ENCODE peak calls at places on chromosomes 13 and 19, in four cellular contexts. G is thyroid gland, N is stomach, S is PC-9. O is an unnamed sample.

GRCh38 chr19:30528919-30529318 is 156.7 kb downstream of the ZNF536 start:
- DNase-seq in G (no peak), S (no peak), N (no peak), O (no peak)

GRCh38 chr13:113066746-113067145 is 38.8 kb upstream of the F7 start:
- DNase-seq in N (no peak), G (no peak), S (no peak), O (no peak)

GRCh38 chr13:77860621-77861020 is 58.0 kb downstream of the EDNRB start:
- DNase-seq in S (no peak), N (no peak), G (no peak), O (no peak)

GRCh38 chr19:17915940-17916593 is 16.7 kb upstream of the CCDC124 start:
- DNase-seq in G (no peak), N (peak; percentile 44), S (peak; percentile 93), O (no peak)

GRCh38 chr13:44669534-44669933 is 93.4 kb upstream of the TSC22D1 start:
- DNase-seq in S (no peak), N (no peak), G (no peak), O (no peak)

GRCh38 chr13:36769545-36769944 is 49.5 kb upstream of the RFXAP start:
- DNase-seq in G (no peak), N (no peak), S (no peak), O (no peak)

GRCh38 chr19:3415695-3416094 is 49.3 kb downstream of the NFIC start:
- DNase-seq in N (no peak), G (no peak), S (no peak), O (no peak)

GRCh38 chr13:61880576-61881283 is 465.1 kb upstream of the PCDH20 start:
- DNase-seq in N (peak; percentile 36), G (peak; percentile 41), S (no peak), O (no peak)

GRCh38 chr13:114106991-114107685 is 25.3 kb downstream of the RASA3 start:
- DNase-seq in G (no peak), S (no peak), N (no peak), O (no peak)

GRCh38 chr19:4673726-4674125 is 3.6 kb upstream of the MYDGF start:
- DNase-seq in S (no peak), N (no peak), G (no peak), O (no peak)

GRCh38 chr13:30364876-30365275 is 57.4 kb upstream of the UBE2L5 start:
- DNase-seq in G (peak; percentile 55), S (no peak), N (no peak), O (no peak)

GRCh38 chr13:66940113-66940512 is 290.0 kb downstream of the PCDH9 start:
- DNase-seq in G (no peak), N (no peak), S (no peak), O (no peak)

GRCh38 chr19:46919324-46919723 is 58.5 kb downstream of the ARHGAP35 start:
- DNase-seq in N (no peak), G (no peak), S (peak; percentile 46), O (no peak)

GRCh38 chr19:34676697-34677385 is at the start of gene SCGB2B2:
- DNase-seq in S (peak; percentile 56), G (no peak), N (no peak), O (no peak)

GRCh38 chr13:29402168-29402621 is 193.3 kb downstream of the SLC7A1 start:
- DNase-seq in S (no peak), G (no peak), N (no peak), O (no peak)

GRCh38 chr19:28169168-28169862 is 1043.6 kb downstream of the UQCRFS1 start:
- DNase-seq in S (no peak), N (no peak), G (no peak), O (no peak)

GRCh38 chr19:17842663-17843313 is 5.0 kb downstream of the JAK3 start:
- DNase-seq in G (no peak), S (no peak), N (no peak), O (no peak)

GRCh38 chr13:33230178-33230881 is 55.2 kb downstream of the STARD13 start:
- DNase-seq in N (no peak), G (no peak), S (no peak), O (no peak)

GRCh38 chr13:99979453-99980200 is 2.0 kb upstream of the ZIC2 start:
- DNase-seq in N (peak; percentile 14), S (peak; percentile 46), G (no peak), O (no peak)

GRCh38 chr19:45809643-45810159 is 5.4 kb downstream of the RSPH6A start:
- DNase-seq in S (peak; percentile 58), N (no peak), G (no peak), O (no peak)

GRCh38 chr13:23321534-23322241 is 111.8 kb downstream of the SACS start:
- DNase-seq in G (no peak), S (no peak), N (no peak), O (no peak)

GRCh38 chr19:17861542-17862402 is 2.1 kb downstream of the RPL18A start:
- DNase-seq in N (no peak), G (no peak), S (no peak), O (no peak)

GRCh38 chr13:45092668-45093067 is 27.6 kb upstream of the GTF2F2 start:
- DNase-seq in G (no peak), S (no peak), N (no peak), O (no peak)

GRCh38 chr19:30091856-30092255 is 149.8 kb downstream of the URI1 start:
- DNase-seq in S (no peak), N (no peak), G (no peak), O (no peak)

GRCh38 chr13:88068975-88069374 is 397.8 kb downstream of the SLITRK5 start:
- DNase-seq in S (no peak), G (no peak), N (no peak), O (no peak)

GRCh38 chr13:35343417-35343816 is 133.1 kb downstream of the MAB21L1 start:
- DNase-seq in N (no peak), G (no peak), S (no peak), O (no peak)

GRCh38 chr13:75792526-75793187 is 156.5 kb downstream of the LMO7 start:
- DNase-seq in N (no peak), S (no peak), G (no peak), O (no peak)
- H3K4me1 ChIP-seq in N (peaks cover 16% of the 10 kb centered on the region), S (peaks cover 6% of the 10 kb centered on the region), G (peaks cover 51% of the 10 kb centered on the region), O (no peaks in the 10 kb centered on the region)

GRCh38 chr19:40906512-40906911 is 24.5 kb upstream of the CYP2A7 start:
- DNase-seq in G (no peak), S (no peak), N (no peak), O (no peak)

GRCh38 chr19:40907968-40908735 is 26.1 kb upstream of the CYP2A7 start:
- DNase-seq in G (no peak), S (no peak), N (no peak), O (no peak)

GRCh38 chr19:40908981-40909380 is 26.9 kb upstream of the CYP2A7 start:
- DNase-seq in S (no peak), N (no peak), G (no peak), O (no peak)
- TF ChIP-seq CTCF in S (no peak), N (no peak), G (peak; percentile 30), O (no peak)

GRCh38 chr19:2333807-2334211 is 5.3 kb downstream of the SPPL2B start:
- DNase-seq in G (no peak), S (no peak), N (no peak), O (no peak)
- H3K36me3 ChIP-seq in G (no peaks in the 10 kb centered on the region), S (no peaks in the 10 kb centered on the region), N (peaks cover 16% of the 10 kb centered on the region), O (no peaks in the 10 kb centered on the region)

DNA sequence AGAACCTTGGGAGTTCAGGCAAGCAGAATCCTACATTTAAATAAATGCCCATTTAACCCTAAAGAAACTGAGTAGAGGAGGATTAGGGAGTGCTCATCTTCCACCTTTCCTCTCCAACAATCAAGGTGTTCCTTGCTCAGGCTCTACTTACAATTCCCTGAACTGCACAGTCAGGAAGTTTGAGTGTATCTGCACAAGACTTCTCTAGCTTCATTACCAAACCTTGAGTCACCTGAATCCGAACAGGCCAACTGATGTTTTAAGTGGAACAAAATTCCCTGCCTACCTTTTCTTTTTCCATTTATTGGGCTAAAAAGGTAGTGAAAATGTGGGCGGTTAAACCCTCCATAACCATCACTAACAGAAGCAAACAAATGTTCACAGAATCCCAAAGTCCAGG is 78.3 kb downstream of the FOXO1 start:
- DNase-seq in N (no peak), G (no peak), S (no peak), O (no peak)
- H3K4me1 ChIP-seq in N (peaks cover 52% of the 10 kb centered on the region), G (peaks cover 86% of the 10 kb centered on the region), S (peaks cover 9% of the 10 kb centered on the region), O (no peaks in the 10 kb centered on the region)

GRCh38 chr19:56221851-56222250 is 19.8 kb downstream of the ZSCAN5C start:
- DNase-seq in N (no peak), S (no peak), G (no peak), O (no peak)
- TF ChIP-seq CTCF in N (no peak), S (no peak), G (no peak), O (no peak)

GRCh38 chr13:32214073-32214472 is 101.1 kb downstream of the ZAR1L start:
- DNase-seq in S (no peak), G (no peak), N (no peak), O (no peak)
- H3K36me3 ChIP-seq in S (no peaks in the 10 kb centered on the region), G (peaks cover 2% of the 10 kb centered on the region), N (peaks cover 77% of the 10 kb centered on the region), O (no peaks in the 10 kb centered on the region)

GRCh38 chr19:7921955-7922840 is 2.1 kb downstream of the SNAPC2 start:
- DNase-seq in N (no peak), S (no peak), G (no peak), O (no peak)

GRCh38 chr19:7921302-7921954 is 1.3 kb downstream of the SNAPC2 start:
- DNase-seq in S (no peak), N (no peak), G (no peak), O (no peak)

GRCh38 chr19:7920520-7921301 is 573 bp downstream of the SNAPC2 start:
- DNase-seq in N (peak; percentile 100), S (peak; percentile 83), G (peak; percentile 99), O (peak; percentile 100)

GRCh38 chr19:7918615-7919421 is 1.3 kb upstream of the SNAPC2 start:
- DNase-seq in S (no peak), N (no peak), G (no peak), O (no peak)

DNA sequence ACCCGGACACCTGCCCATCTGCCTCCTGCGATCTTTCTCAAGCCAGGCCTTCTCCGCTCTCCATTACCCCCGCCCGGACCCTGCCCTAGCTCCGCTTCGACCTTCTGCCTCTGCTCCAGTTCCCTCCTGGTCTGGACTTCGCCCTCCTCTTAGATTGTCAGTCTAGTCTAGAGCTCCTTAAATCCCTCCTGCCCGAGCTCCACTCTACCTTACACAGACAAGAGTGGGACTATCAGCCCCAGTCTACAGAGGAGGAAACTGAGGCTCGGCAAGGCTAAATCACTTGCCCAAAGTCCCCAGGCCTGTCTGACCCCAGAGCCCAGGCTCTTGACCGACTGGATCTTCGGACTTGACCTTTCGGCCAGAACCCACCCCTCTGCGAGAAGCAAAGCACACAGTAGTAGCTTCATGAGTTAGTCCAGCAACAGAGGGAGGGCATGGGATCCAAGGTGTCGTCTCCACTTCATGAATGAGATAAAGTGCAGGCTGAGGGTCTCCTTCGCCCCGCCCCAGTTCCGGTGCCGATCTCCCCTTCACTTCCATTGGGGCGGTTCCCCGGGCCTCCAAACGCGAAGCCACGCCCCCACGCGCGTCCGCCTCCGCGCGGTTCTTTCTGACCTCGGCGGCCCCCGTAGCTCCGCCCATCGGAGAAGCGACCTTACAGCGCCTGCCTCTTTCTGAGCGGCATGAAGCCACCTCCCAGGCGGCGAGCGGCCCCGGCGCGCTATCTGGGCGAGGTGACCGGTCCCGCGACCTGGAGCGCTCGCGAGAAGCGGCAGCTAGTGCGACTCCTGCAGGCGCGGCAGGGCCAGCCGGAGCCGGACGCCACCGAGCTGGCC is at the start of gene SNAPC2:
- DNase-seq in S (peak; percentile 85), N (peak; percentile 98), G (peak; percentile 97), O (peak; percentile 92)
- H3K4me1 ChIP-seq in S (peaks cover 23% of the 10 kb centered on the region), N (peaks cover 54% of the 10 kb centered on the region), G (peaks cover 50% of the 10 kb centered on the region), O (peaks cover 4% of the 10 kb centered on the region)

DNA sequence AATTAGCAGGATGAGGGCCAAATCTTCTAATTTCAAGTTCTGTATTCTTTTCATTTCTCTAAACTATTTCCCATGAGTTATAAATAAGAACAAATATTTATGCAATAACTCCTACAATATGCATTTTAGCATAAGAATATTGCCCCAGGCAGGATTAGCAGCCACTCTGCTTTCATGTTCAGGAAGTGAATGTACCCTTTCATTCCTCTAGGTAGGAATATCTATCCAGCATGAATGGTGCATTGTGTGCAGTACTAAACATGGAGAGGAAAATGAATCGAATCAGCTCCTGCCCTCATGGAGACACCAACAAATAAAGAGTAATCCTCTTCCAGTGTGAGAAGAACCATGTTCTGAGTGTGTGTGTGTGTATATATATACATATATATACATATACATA is 41.0 kb downstream of the LHFPL6 start:
- DNase-seq in N (no peak), G (no peak), S (peak; percentile 54), O (no peak)
- TF ChIP-seq CTCF in N (no peak), G (no peak), S (no peak), O (no peak)